ENCODE peak calls at places on chromosomes 13 and 19, in five cellular contexts. X, Q, I, J and P are unnamed samples.

GRCh38 chr13:94329277-94329676 is 150.2 kb downstream of the DCT start:
- DNase-seq in J (no peak), Q (no peak), X (no peak), I (no peak), P (no peak)

GRCh38 chr13:41802684-41803554 is 158.0 kb downstream of the VWA8 start:
- DNase-seq in I (no peak), X (no peak), Q (no peak), J (no peak), P (no peak)

GRCh38 chr13:75073791-75074190 is 408.2 kb downstream of the TBC1D4 start:
- DNase-seq in X (no peak), Q (no peak), I (no peak), J (no peak), P (no peak)

GRCh38 chr19:35155441-35155840 is 906 bp downstream of the FXYD5 start:
- DNase-seq in I (no peak), J (peak), Q (no peak), X (no peak), P (no peak)

GRCh38 chr13:48009298-48009697 is 8.2 kb upstream of the SUCLA2 start:
- DNase-seq in Q (no peak), X (no peak), J (no peak), I (no peak), P (no peak)

GRCh38 chr19:34298891-34299510 is 44.6 kb downstream of the GARRE1 start:
- DNase-seq in Q (no peak), J (no peak), X (no peak), I (no peak), P (no peak)

GRCh38 chr19:17626456-17626855 is 61.7 kb downstream of the UNC13A start:
- DNase-seq in X (no peak), Q (no peak), J (no peak), I (no peak), P (no peak)

GRCh38 chr13:37598572-37598971 is at the start of gene POSTN:
- DNase-seq in J (no peak), I (no peak), Q (no peak), X (no peak), P (no peak)

GRCh38 chr19:45952341-45952690 is 21.3 kb downstream of the NOVA2 start:
- DNase-seq in J (no peak), I (no peak), X (no peak), Q (no peak), P (no peak)

GRCh38 chr19:7897289-7897688 is 6.4 kb upstream of the MAP2K7 start:
- DNase-seq in J (no peak), X (no peak), I (no peak), Q (peak), P (no peak)

GRCh38 chr13:90696254-90696653 is 651.2 kb upstream of the MIR17HG start:
- DNase-seq in J (no peak), X (no peak), I (no peak), Q (no peak), P (no peak)

GRCh38 chr13:48176781-48177180 is 56.2 kb upstream of the ITM2B start:
- DNase-seq in J (no peak), Q (no peak), I (no peak), X (no peak), P (no peak)

GRCh38 chr19:42424712-42425131 is 2.5 kb downstream of the LIPE start:
- DNase-seq in Q (no peak), X (no peak), J (no peak), I (no peak), P (no peak)

DNA sequence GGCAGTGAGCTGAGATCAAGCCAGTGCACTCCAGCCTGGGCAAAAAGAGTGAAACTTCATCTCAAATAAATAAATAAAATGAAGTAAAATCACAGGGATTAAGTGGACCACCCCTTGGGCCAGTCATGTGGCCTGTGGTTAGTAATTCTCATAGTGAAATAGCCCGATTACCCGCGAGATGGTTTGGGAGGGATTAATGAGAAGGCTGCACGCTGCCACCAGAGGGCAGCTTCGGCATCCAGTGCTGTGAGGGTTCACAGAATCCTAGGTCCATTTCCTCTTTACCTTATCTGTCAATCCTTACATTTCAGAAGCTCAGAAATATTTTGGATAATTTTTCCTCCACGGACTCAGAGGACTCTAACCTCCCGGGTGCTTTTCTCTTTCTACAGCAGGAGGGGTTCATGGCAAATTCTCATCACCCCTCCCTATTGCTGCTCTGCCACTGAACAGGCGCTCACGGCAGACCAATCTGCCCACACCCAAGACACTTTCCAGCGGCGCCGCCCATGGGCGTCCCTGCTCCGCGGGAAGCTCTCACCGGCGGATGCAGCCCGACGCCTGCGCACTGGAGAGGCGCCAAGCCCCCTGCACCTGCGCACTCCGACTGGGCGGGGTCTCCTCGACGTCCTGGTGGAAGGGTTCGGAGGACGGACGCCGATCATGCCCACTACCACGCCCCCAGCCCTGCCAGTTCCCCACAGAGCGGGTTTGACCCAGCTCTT is 11.0 kb downstream of the ZNF835 start:
- DNase-seq in Q (peak), I (no peak), X (peak), J (no peak), P (no peak)
- TF ChIP-seq CTCF in Q (peak), I (no peak), X (no peak), J (no peak), P (no peak)

DNA sequence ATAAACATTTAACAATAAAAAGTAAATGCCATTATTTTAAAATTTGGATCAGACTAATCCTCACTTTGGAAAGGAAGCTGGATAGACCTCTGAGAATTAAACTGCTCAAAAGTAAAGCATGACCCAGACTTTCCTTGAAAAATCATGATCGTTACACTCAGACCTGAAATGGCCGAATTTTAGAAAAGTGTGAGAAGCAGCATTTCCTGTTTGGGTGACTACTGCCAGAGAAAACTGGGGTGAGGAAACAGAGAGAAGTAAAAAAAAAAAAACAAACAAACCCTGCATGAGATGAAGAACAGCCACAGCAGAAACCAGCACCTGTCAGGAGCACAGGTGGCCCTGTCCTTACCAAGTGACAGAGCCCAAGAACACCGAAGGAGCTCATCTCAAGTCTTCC is 12.0 kb upstream of the ADPRHL1 start:
- DNase-seq in Q (no peak), X (no peak), I (no peak), J (no peak), P (no peak)
- TF ChIP-seq CTCF in Q (no peak), X (no peak), I (no peak), J (no peak), P (no peak)

GRCh38 chr13:99580500-99581268 is 79.4 kb downstream of the TM9SF2 start:
- DNase-seq in I (no peak), X (no peak), J (no peak), Q (no peak), P (no peak)

GRCh38 chr13:99575376-99575775 is 74.1 kb downstream of the TM9SF2 start:
- DNase-seq in X (peak), I (no peak), J (no peak), Q (no peak), P (no peak)

GRCh38 chr13:99572921-99573320 is 71.6 kb downstream of the TM9SF2 start:
- DNase-seq in Q (no peak), I (no peak), J (no peak), X (no peak), P (no peak)

GRCh38 chr13:99582511-99582910 is 81.2 kb downstream of the TM9SF2 start:
- DNase-seq in J (no peak), I (no peak), X (peak), Q (no peak), P (no peak)

GRCh38 chr13:99577934-99578917 is 77.0 kb downstream of the TM9SF2 start:
- DNase-seq in I (no peak), J (no peak), X (no peak), Q (no peak), P (peak)
- TF ChIP-seq CTCF in I (no peak), J (no peak), X (no peak), Q (peak), P (peak)

GRCh38 chr13:97849305-97849704 is 104.2 kb upstream of the IPO5 start:
- DNase-seq in X (no peak), Q (no peak), J (no peak), I (no peak), P (no peak)
- TF ChIP-seq CTCF in X (no peak), Q (no peak), J (peak), I (no peak), P (peak)

GRCh38 chr13:30156270-30156669 is 151.1 kb downstream of the KATNAL1 start:
- DNase-seq in Q (no peak), X (no peak), I (no peak), J (no peak), P (no peak)

GRCh38 chr13:30154931-30155330 is 152.4 kb downstream of the KATNAL1 start:
- DNase-seq in J (no peak), I (no peak), X (no peak), Q (no peak), P (no peak)

GRCh38 chr13:30157616-30157993 is 149.7 kb downstream of the KATNAL1 start:
- DNase-seq in J (peak), Q (no peak), I (no peak), X (no peak), P (no peak)

GRCh38 chr13:30158774-30159445 is 148.4 kb downstream of the KATNAL1 start:
- DNase-seq in I (no peak), Q (no peak), J (no peak), X (no peak), P (no peak)

GRCh38 chr13:30156826-30157615 is 150.3 kb downstream of the KATNAL1 start:
- DNase-seq in I (no peak), X (no peak), Q (no peak), J (no peak), P (no peak)
- TF ChIP-seq CTCF in I (no peak), X (no peak), Q (no peak), J (no peak), P (no peak)

GRCh38 chr19:10207026-10207425 is 12.3 kb upstream of the DNMT1 start:
- DNase-seq in I (no peak), Q (no peak), X (no peak), J (no peak), P (no peak)
- TF ChIP-seq CTCF in I (no peak), Q (no peak), X (no peak), J (no peak), P (no peak)

DNA sequence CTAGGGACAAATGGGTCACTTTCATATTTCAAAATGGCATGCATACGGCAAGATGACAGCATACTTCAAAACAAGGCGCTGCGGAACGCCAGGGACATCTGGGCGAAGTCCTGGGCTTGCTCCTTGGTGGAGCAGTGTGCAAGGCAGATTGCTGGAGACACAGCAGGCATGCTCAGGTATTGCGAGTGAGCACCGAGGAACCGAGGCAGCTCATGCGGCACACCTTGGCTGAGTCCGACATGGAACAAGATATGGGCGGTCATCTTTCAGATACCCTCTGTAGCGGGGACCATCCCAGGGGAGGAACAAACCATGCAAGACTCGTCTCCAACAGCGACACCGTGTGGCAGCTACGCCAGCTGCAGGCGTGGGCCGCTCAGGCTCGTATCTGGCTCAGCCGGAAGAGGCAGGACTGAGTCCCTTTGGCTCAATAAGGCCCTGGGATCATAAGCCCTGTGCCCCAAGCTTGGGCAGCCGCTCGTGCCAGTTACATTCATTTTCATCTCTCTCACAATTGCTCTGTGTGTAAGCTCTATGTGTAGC is 112.4 kb downstream of the NUFIP1 start:
- DNase-seq in I (no peak), Q (no peak), J (no peak), X (no peak), P (peak)
- TF ChIP-seq CTCF in I (peak), Q (no peak), J (peak), X (no peak), P (peak)

GRCh38 chr13:87124785-87125074 is 546.4 kb upstream of the SLITRK5 start:
- DNase-seq in X (no peak), I (no peak), J (no peak), Q (no peak), P (no peak)
- TF ChIP-seq CTCF in X (no peak), I (no peak), J (no peak), Q (no peak), P (no peak)

GRCh38 chr13:77026783-77027621 is at the start of gene FBXL3:
- DNase-seq in Q (peak), X (peak), I (peak), J (peak), P (peak)

GRCh38 chr13:77028202-77028601 is 1.2 kb upstream of the FBXL3 start:
- DNase-seq in J (no peak), I (no peak), X (no peak), Q (no peak), P (no peak)

GRCh38 chr13:77029436-77029835 is 2.5 kb upstream of the FBXL3 start:
- DNase-seq in J (no peak), X (no peak), I (no peak), Q (no peak), P (no peak)

GRCh38 chr13:77022341-77022740 is 4.6 kb downstream of the FBXL3 start:
- DNase-seq in X (no peak), Q (no peak), J (no peak), I (no peak), P (no peak)

DNA sequence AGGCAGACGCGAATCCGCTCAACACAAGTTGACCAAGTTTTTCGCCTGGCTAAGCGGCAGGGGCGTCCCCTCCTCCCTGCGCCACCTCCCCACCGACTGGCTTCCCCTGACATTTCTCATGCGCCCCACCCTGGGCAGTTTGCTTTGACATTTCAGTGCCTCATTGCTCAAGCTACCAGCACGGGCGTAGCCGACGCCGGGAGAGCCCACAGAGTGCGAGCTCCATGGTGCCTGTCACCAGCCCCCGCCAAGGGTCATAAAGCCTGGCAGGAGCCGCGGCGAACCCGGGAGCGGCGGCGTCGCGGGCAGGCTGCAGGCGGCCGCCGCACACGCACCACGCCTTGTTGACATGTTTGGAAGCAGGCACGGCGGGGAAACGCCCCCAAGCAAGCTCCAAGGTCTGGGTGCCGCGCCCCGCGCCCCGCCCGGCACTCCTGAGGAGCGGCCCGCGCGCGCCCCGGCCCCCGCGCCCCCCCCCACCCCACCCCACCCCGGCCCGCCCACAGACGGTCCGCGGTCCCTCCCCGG is 640 bp downstream of the FBXL3 start:
- DNase-seq in X (peak), Q (peak), I (peak), J (peak), P (peak)
- TF ChIP-seq CTCF in X (no peak), Q (no peak), I (no peak), J (no peak), P (no peak)

DNA sequence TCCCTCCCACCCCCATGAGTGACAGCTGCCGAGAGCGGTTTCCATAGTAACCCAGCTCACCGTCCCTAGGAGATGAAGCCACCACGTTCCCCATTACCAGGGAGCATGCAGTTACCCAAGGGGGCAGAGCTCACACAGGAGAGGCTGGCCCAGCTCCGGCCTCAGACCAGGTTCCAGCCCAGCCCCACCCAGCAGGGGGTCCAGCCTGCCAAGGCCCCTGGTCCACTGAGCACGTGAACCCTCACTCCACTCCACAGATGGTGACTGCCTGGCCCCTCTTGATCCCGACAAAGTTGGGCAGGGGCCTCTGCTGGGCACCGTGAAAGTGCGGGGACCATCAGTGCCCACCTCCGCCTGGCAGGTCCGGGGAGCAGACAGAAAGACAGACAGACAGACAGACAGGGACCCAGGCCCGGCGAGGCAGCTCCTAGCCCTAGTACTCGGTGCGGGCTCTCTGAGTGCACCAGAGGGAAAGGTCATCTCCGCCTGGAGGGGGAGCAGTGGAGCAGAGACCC is 50.7 kb downstream of the CELF5 start:
- DNase-seq in Q (no peak), J (no peak), I (no peak), X (no peak), P (peak)
- TF ChIP-seq CTCF in Q (no peak), J (peak), I (no peak), X (no peak), P (no peak)